ENCODE peak calls at places on chromosome 16, in ten cellular contexts. M, V, B, Y, T, W, Q, O, X and C are unnamed samples. For H3K27me3, the result is how much of the 10 kb centered on the place peaks cover.

GRCh38 chr16:85114909-85115567 is 2.8 kb upstream of the CIBAR2 start:
- DNase-seq in M (peak), V (peak), B (peak), Y (peak), T (peak), W (peak), Q (peak), O (peak), X (peak), C (peak)

GRCh38 chr16:4498546-4499195 is 22.5 kb downstream of the HMOX2 start:
- DNase-seq in M (no peak), V (no peak), B (no peak), Y (no peak), T (no peak), W (no peak), Q (no peak), O (no peak), X (no peak), C (no peak)

GRCh38 chr16:69188716-69189115 is 1.8 kb downstream of the SNTB2 start:
- DNase-seq in M (no peak), V (no peak), B (no peak), Y (no peak), T (no peak), W (no peak), Q (peak), O (no peak), X (no peak), C (no peak)

GRCh38 chr16:80285089-80285488 is 255.7 kb upstream of the DYNLRB2 start:
- DNase-seq in M (no peak), V (no peak), B (no peak), Y (no peak), T (no peak), W (no peak), Q (peak), O (no peak), X (no peak), C (no peak)

GRCh38 chr16:86874141-86874540 is 295.8 kb downstream of the FOXL1 start:
- DNase-seq in M (no peak), V (no peak), B (peak), Y (no peak), T (no peak), W (no peak), Q (no peak), O (peak), X (peak), C (no peak)

GRCh38 chr16:13909872-13910303 is 10.1 kb upstream of the ERCC4 start:
- DNase-seq in M (no peak), V (no peak), B (no peak), Y (peak), T (no peak), W (peak), Q (peak), O (no peak), X (no peak), C (no peak)

GRCh38 chr16:68287276-68288251 is 23.2 kb downstream of the SLC7A6OS start:
- DNase-seq in M (peak), V (peak), B (no peak), Y (peak), T (peak), W (peak), Q (peak), O (no peak), X (no peak), C (no peak)

GRCh38 chr16:23160574-23160973 is 11.3 kb upstream of the USP31 start:
- DNase-seq in M (no peak), V (no peak), B (no peak), Y (no peak), T (no peak), W (no peak), Q (no peak), O (peak), X (no peak), C (no peak)

GRCh38 chr16:83715217-83715920 is 92.4 kb upstream of the HSBP1 start:
- DNase-seq in M (peak), V (no peak), B (no peak), Y (peak), T (peak), W (no peak), Q (no peak), O (no peak), X (no peak), C (no peak)

GRCh38 chr16:29310852-29311314 is 95.6 kb downstream of the NPIPB11 start:
- DNase-seq in M (no peak), V (no peak), B (no peak), Y (no peak), T (no peak), W (no peak), Q (no peak), O (no peak), X (no peak), C (no peak)

GRCh38 chr16:76428858-76429257 is 151.7 kb downstream of the CNTNAP4 start:
- DNase-seq in M (no peak), V (no peak), B (no peak), Y (no peak), T (no peak), W (no peak), Q (no peak), O (no peak), X (no peak), C (no peak)

GRCh38 chr16:81611721-81612120 is 167.1 kb downstream of the CMIP start:
- DNase-seq in M (no peak), V (no peak), B (no peak), Y (no peak), T (no peak), W (no peak), Q (no peak), O (no peak), X (no peak), C (no peak)

GRCh38 chr16:85610059-85610445 is 3.1 kb upstream of the GSE1 start:
- DNase-seq in M (no peak), V (no peak), B (no peak), Y (no peak), T (no peak), W (no peak), Q (no peak), O (no peak), X (no peak), C (no peak)

GRCh38 chr16:86298166-86299131 is 211.9 kb upstream of the FOXF1 start:
- DNase-seq in M (peak), V (no peak), B (no peak), Y (no peak), T (no peak), W (no peak), Q (peak), O (no peak), X (peak), C (no peak)

GRCh38 chr16:12188674-12189249 is 212.2 kb downstream of the SNX29 start:
- DNase-seq in M (no peak), V (no peak), B (no peak), Y (no peak), T (no peak), W (no peak), Q (no peak), O (no peak), X (no peak), C (no peak)

GRCh38 chr16:3637371-3637923 is 17.0 kb upstream of the DNASE1 start:
- DNase-seq in M (no peak), V (peak), B (peak), Y (peak), T (no peak), W (no peak), Q (peak), O (no peak), X (no peak), C (no peak)

GRCh38 chr16:58582971-58583765 is 46.5 kb downstream of the CNOT1 start:
- DNase-seq in M (no peak), V (no peak), B (no peak), Y (no peak), T (no peak), W (no peak), Q (no peak), O (no peak), X (no peak), C (no peak)

GRCh38 chr16:89099905-89100304 is 6.3 kb downstream of the ACSF3 start:
- DNase-seq in M (no peak), V (no peak), B (no peak), Y (no peak), T (no peak), W (no peak), Q (no peak), O (no peak), X (no peak), C (no peak)

GRCh38 chr16:11797957-11798299 is 870 bp upstream of the ZC3H7A start:
- DNase-seq in M (no peak), V (no peak), B (no peak), Y (peak), T (no peak), W (no peak), Q (no peak), O (no peak), X (no peak), C (no peak)

GRCh38 chr16:73337371-73337770 is 289.4 kb upstream of the ZFHX3 start:
- DNase-seq in M (no peak), V (no peak), B (no peak), Y (no peak), T (no peak), W (no peak), Q (no peak), O (no peak), X (no peak), C (no peak)

GRCh38 chr16:86577314-86577971 is 906 bp upstream of the FOXL1 start:
- DNase-seq in M (no peak), V (no peak), B (no peak), Y (peak), T (no peak), W (no peak), Q (peak), O (peak), X (no peak), C (no peak)

GRCh38 chr16:50887500-50887899 is 145.6 kb downstream of the CYLD start:
- DNase-seq in M (no peak), V (no peak), B (no peak), Y (peak), T (no peak), W (no peak), Q (no peak), O (no peak), X (no peak), C (no peak)

GRCh38 chr16:58022601-58023371 is 2.8 kb upstream of the MMP15 start:
- DNase-seq in M (peak), V (no peak), B (no peak), Y (peak), T (peak), W (peak), Q (peak), O (no peak), X (no peak), C (peak)

GRCh38 chr16:77732241-77732946 is 10.1 kb downstream of the NUDT7 start:
- DNase-seq in M (no peak), V (no peak), B (no peak), Y (no peak), T (no peak), W (no peak), Q (peak), O (no peak), X (no peak), C (peak)

GRCh38 chr16:31421587-31421986 is 6.6 kb downstream of the COX6A2 start:
- DNase-seq in M (no peak), V (peak), B (no peak), Y (no peak), T (no peak), W (no peak), Q (no peak), O (no peak), X (no peak), C (no peak)
- TF ChIP-seq CTCF in M (no peak), V (no peak), B (no peak), Y (no peak), T (no peak), W (no peak), Q (no peak), O (no peak), X (no peak), C (no peak)

DNA sequence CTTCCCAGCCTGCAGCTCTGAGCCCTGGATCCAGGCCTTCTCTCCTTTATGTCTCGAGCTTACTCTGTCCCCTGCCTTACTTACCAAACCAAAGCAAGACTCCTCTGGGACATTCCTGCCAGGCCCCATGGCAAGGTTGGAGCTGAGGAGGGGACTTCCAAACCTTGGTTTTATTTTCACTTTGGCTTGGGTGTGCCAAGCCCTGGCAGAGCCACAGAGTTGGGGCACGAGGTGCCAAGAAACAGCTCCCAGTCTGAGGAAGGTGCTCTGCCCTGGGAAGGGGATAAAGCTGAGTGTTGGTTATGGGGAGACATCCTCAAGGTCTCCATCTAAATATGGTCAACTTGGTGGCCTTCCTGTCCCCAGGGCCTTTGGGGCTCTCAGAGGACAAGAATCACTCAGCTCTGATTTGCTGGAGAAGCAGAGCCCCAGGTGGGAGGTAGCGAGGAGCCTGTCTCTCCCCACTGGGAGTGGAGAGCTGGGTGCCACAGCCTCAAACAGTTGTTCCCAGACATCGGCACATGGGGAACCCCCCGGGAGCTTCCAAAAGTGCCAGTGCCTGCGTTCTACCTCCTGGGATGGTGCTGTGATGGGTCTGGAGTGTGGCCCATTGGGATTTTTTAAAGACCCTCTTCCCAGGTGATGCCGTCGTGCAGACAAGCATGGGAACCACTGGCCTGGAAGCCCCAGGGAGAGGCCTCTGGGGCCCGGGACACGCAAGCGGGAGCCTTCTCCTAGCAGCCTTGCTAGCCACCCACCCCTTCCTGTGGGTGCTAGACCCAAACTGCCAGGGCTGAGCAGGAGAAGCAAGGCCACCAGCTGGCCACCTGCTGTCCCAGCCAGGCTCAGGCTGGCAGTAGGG is 10.3 kb downstream of the NLRC5 start:
- DNase-seq in M (no peak), V (no peak), B (no peak), Y (no peak), T (no peak), W (no peak), Q (no peak), O (no peak), X (no peak), C (no peak)
- H3K27ac ChIP-seq in M (peak), V (peak), B (no peak), Y (peak), T (peak), W (peak), Q (peak), O (no peak), X (peak), C (no peak)

GRCh38 chr16:21272253-21272652 is 5.8 kb downstream of the CRYM start:
- DNase-seq in M (no peak), V (no peak), B (no peak), Y (peak), T (no peak), W (no peak), Q (no peak), O (no peak), X (no peak), C (no peak)
- H3K27me3 ChIP-seq in M (under half), V (under half), B (under half), Y (under half), T (under half), W (under half), Q (under half), O (under half), X (under half), C (under half)

GRCh38 chr16:2056077-2056476 is 8.3 kb downstream of the TSC2 start:
- DNase-seq in M (no peak), V (no peak), B (no peak), Y (no peak), T (no peak), W (no peak), Q (no peak), O (no peak), X (no peak), C (no peak)
- TF ChIP-seq CTCF in M (peak), V (no peak), B (no peak), Y (peak), T (peak), W (peak), Q (peak), O (no peak), X (no peak), C (no peak)